ENCODE peak calls at places on chromosomes 16 and 17, in five cellular contexts. G is esophagus squamous epithelium, F is coronary artery, H is AG09309, X is upper lobe of right lung. B is an unnamed sample.

GRCh38 chr17:55652825-55653224 is 69.8 kb downstream of the TMEM100 start:
- DNase-seq in G (no peak), F (no peak), H (no peak), X (no peak), B (no peak)

GRCh38 chr16:15829460-15829859 is 27.4 kb downstream of the MYH11 start:
- DNase-seq in G (no peak), F (peak), H (no peak), X (peak), B (no peak)

GRCh38 chr17:38925263-38925995 is at the start of gene LASP1NB:
- DNase-seq in G (no peak), F (no peak), H (no peak), X (peak), B (no peak)

GRCh38 chr17:44222112-44222869 is 2.8 kb upstream of the UBTF start:
- DNase-seq in G (no peak), F (peak), H (no peak), X (peak), B (no peak)

GRCh38 chr16:11396241-11397048 is 51.2 kb downstream of the RMI2 start:
- DNase-seq in G (no peak), F (no peak), H (no peak), X (peak), B (no peak)

GRCh38 chr16:49587511-49587910 is 213.9 kb downstream of the C16orf78 start:
- DNase-seq in G (no peak), F (no peak), H (no peak), X (no peak), B (no peak)

GRCh38 chr16:11155284-11155806 is 100.7 kb downstream of the SOCS1 start:
- DNase-seq in G (no peak), F (no peak), H (peak), X (no peak), B (no peak)

GRCh38 chr16:89786474-89787364 is 29.7 kb downstream of the FANCA start:
- DNase-seq in G (no peak), F (no peak), H (no peak), X (no peak), B (no peak)

GRCh38 chr16:87297918-87298631 is 19.1 kb downstream of the C16orf95 start:
- DNase-seq in G (no peak), F (no peak), H (no peak), X (no peak), B (no peak)

GRCh38 chr17:74096456-74096855 is 107.0 kb upstream of the RPL38 start:
- DNase-seq in G (no peak), F (no peak), H (no peak), X (peak), B (no peak)

GRCh38 chr16:27489421-27489820 is 60.3 kb downstream of the GTF3C1 start:
- DNase-seq in G (no peak), F (no peak), H (no peak), X (no peak), B (no peak)
- TF ChIP-seq CTCF in G (no peak), F (no peak), H (no peak), X (no peak), B (no peak)

GRCh38 chr17:40714473-40714872 is 10.9 kb upstream of the KRT24 start:
- DNase-seq in G (no peak), F (no peak), H (no peak), X (no peak), B (no peak)
- TF ChIP-seq CTCF in G (no peak), F (no peak), H (peak), X (no peak), B (no peak)

GRCh38 chr17:28743243-28744103 is at the start of gene TRAF4:
- DNase-seq in G (no peak), F (no peak), H (peak), X (peak), B (peak)
- TF ChIP-seq CTCF in G (no peak), F (no peak), H (no peak), X (no peak), B (peak)

GRCh38 chr17:57672205-57672632 is 72.9 kb downstream of the CCDC182 start:
- DNase-seq in G (no peak), F (no peak), H (peak), X (no peak), B (no peak)
- TF ChIP-seq CTCF in G (no peak), F (no peak), H (no peak), X (no peak), B (no peak)

GRCh38 chr17:27976331-27976730 is 66.1 kb upstream of the NLK start:
- DNase-seq in G (no peak), F (no peak), H (no peak), X (no peak), B (no peak)

GRCh38 chr17:27975146-27976011 is 67.1 kb upstream of the NLK start:
- DNase-seq in G (no peak), F (no peak), H (no peak), X (no peak), B (no peak)

GRCh38 chr17:27974531-27975145 is 67.8 kb upstream of the NLK start:
- DNase-seq in G (no peak), F (no peak), H (no peak), X (no peak), B (peak)

GRCh38 chr17:27973258-27974044 is 69.0 kb upstream of the NLK start:
- DNase-seq in G (no peak), F (no peak), H (no peak), X (no peak), B (no peak)

DNA sequence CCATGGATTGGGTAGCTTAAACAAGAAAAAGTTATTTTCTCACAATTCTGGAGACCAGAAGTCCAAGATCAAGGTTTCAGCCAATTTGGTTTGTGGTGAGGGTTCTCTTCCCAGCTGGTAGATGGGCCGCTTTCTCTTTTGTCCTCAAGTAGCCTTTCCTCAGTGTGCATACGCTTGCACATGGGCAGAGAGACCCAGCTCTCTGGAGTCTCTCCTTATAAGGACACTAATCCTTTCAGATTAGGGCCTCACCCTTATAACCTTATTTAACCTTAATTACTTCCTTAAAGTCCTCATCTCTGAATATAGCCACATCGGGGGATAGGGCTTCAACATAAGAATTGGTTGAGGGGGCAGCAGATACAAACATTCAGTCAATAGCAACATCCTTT is 68.4 kb upstream of the NLK start:
- DNase-seq in G (no peak), F (no peak), H (no peak), X (no peak), B (no peak)
- TF ChIP-seq CTCF in G (no peak), F (no peak), H (no peak), X (no peak), B (no peak)

DNA sequence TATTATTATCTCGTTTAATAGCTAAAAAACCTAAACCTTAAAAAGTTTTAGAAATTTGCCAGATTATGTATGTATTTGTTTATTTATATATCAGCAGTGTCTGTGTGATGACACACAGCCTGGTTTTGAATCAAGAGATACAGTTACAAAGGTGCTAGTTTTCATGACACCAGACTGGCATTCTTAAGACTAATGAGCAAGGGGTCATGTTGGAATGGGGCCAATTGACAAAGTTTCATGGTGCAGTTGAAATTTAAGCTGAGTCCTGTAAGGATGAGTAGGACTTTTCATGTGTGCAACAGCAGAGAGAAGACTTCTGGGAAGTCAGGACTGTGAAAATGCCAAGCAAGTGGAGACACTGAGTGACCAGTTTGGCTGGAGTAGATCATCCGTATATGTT is 3.2 kb upstream of the KRT10 start:
- DNase-seq in G (no peak), F (no peak), H (no peak), X (no peak), B (no peak)
- TF ChIP-seq CTCF in G (no peak), F (no peak), H (no peak), X (no peak), B (no peak)

GRCh38 chr16:74304835-74305176 is 8.2 kb downstream of the PSMD7 start:
- DNase-seq in G (no peak), F (no peak), H (no peak), X (no peak), B (no peak)

GRCh38 chr16:74302341-74302740 is 5.7 kb downstream of the PSMD7 start:
- DNase-seq in G (no peak), F (no peak), H (no peak), X (no peak), B (no peak)

GRCh38 chr16:74305978-74306784 is 9.6 kb downstream of the PSMD7 start:
- DNase-seq in G (no peak), F (no peak), H (no peak), X (no peak), B (no peak)

GRCh38 chr16:74305286-74305685 is 8.7 kb downstream of the PSMD7 start:
- DNase-seq in G (no peak), F (no peak), H (no peak), X (no peak), B (no peak)

DNA sequence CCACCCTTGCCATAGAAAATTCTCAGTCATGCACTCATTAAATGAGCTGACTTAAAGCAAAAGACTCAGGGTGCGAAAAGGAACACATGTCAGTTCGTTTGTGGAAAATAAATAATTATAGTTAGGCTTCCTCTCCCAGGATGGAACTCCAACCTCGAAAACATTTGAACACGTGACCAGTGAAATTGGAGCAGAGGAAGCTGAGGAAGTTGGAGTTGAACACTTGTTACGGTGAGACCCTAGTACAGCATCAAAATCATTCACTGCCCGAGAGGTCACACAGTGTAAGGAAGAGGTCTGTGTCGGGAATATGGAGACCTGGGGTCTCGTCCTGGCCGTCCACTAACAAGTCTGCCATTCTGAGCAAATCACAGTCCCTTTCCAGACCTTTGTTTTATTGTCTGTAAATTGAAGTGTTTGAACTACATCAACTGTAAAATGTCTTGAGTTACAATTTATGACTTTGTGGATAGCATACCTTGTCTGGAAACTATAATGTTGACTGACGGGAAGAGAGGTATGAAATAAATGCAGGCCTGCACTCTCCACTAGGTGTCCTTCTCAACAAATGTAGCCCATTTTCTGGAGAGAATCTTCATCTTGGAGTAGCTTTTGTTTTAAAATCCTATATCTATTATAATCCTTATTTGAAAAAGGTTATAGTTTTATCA is 7.7 kb downstream of the PSMD7 start:
- DNase-seq in G (no peak), F (no peak), H (no peak), X (no peak), B (no peak)
- TF ChIP-seq CTCF in G (no peak), F (no peak), H (peak), X (peak), B (peak)